ENCODE peak calls at places on chromosomes 6 and 20, in six cellular contexts. D is AG04450; W is cardiac muscle cell; B is CD8-positive, alpha-beta T cell; V is HepG2; C is upper lobe of right lung. O is an unnamed sample.
A peak's percentile ranks its signal among the peaks of the same experiment; 100 is the strongest.

GRCh38 chr20:24106155-24106800 is 117.7 kb upstream of the GGTLC1 start:
- DNase-seq in B (no peak), W (no peak), D (no peak), C (no peak), V (no peak), O (no peak)

GRCh38 chr6:37558158-37558557 is 58.5 kb upstream of the CCDC167 start:
- DNase-seq in V (no peak), B (no peak), W (no peak), C (no peak), D (no peak), O (no peak)

GRCh38 chr6:101397199-101397598 is 3.7 kb downstream of the GRIK2 start:
- DNase-seq in B (no peak), W (peak; percentile 33), V (peak; percentile 5), D (no peak), C (no peak), O (no peak)

GRCh38 chr20:42192321-42192720 is 574.1 kb upstream of the CHD6 start:
- DNase-seq in C (no peak), V (no peak), D (no peak), B (no peak), W (no peak), O (no peak)

GRCh38 chr6:100101656-100102055 is 107.6 kb upstream of the MCHR2 start:
- DNase-seq in B (no peak), W (no peak), D (no peak), V (no peak), C (no peak), O (no peak)

GRCh38 chr6:96923871-96924493 is 546 bp upstream of the KLHL32 start:
- DNase-seq in B (no peak), C (no peak), W (peak; percentile 5), V (peak; percentile 46), D (no peak), O (no peak)

GRCh38 chr6:16285467-16286150 is 47.2 kb downstream of the GMPR start:
- DNase-seq in W (no peak), B (no peak), D (no peak), C (no peak), V (no peak), O (no peak)

GRCh38 chr6:30005482-30005881 is 55.6 kb upstream of the POLR1H start:
- DNase-seq in B (no peak), D (no peak), V (peak; percentile 60), W (no peak), C (no peak), O (no peak)

GRCh38 chr6:135672256-135672655 is 174.7 kb upstream of the AHI1 start:
- DNase-seq in B (no peak), D (no peak), W (no peak), V (no peak), C (no peak), O (no peak)

GRCh38 chr6:35033683-35034082 is 107.5 kb downstream of the TCP11 start:
- DNase-seq in C (no peak), V (no peak), D (no peak), W (no peak), B (no peak), O (no peak)

GRCh38 chr6:160277144-160277543 is 18.5 kb upstream of the SLC22A2 start:
- DNase-seq in V (no peak), C (no peak), W (no peak), D (no peak), B (no peak), O (no peak)

GRCh38 chr6:38713812-38714211 is 1.3 kb upstream of the DNAH8 start:
- DNase-seq in B (peak; percentile 71), V (no peak), C (no peak), D (no peak), W (no peak), O (no peak)

GRCh38 chr20:9555781-9556180 is 41.4 kb downstream of the LAMP5 start:
- DNase-seq in V (no peak), B (no peak), D (no peak), C (no peak), W (no peak), O (no peak)

GRCh38 chr20:57708694-57709673 is 831 bp downstream of the PMEPA1 start:
- DNase-seq in C (peak; percentile 72), B (no peak), W (peak; percentile 21), V (no peak), D (no peak), O (peak; percentile 25)

GRCh38 chr6:74585779-74586178 is 620.1 kb downstream of the COL12A1 start:
- DNase-seq in V (no peak), B (no peak), D (no peak), W (peak; percentile 22), C (no peak), O (no peak)

GRCh38 chr6:124441430-124441829 is 520.8 kb upstream of the RNF217 start:
- DNase-seq in V (no peak), C (no peak), D (no peak), B (no peak), W (no peak), O (no peak)

GRCh38 chr6:149082320-149082719 is 235.2 kb upstream of the TAB2 start:
- DNase-seq in B (peak; percentile 90), V (peak; percentile 62), W (peak; percentile 88), D (no peak), C (peak; percentile 81), O (peak; percentile 80)

GRCh38 chr20:33647603-33648395 is 14.3 kb upstream of the C20orf144 start:
- DNase-seq in B (no peak), D (no peak), W (peak; percentile 61), C (peak; percentile 58), V (no peak), O (peak; percentile 74)

GRCh38 chr20:37390891-37391525 is 45.1 kb downstream of the SRC start:
- DNase-seq in C (peak; percentile 38), D (no peak), V (peak; percentile 93), W (no peak), B (no peak), O (no peak)

GRCh38 chr20:22825546-22825945 is 209.6 kb upstream of the SSTR4 start:
- DNase-seq in W (peak; percentile 36), D (no peak), B (no peak), V (no peak), C (no peak), O (no peak)
- H3K27ac ChIP-seq in W (no peak overlapping the region), D (no peak overlapping the region), B (no peak overlapping the region), V (no peak overlapping the region), C (no peak overlapping the region), O (no peak overlapping the region)

GRCh38 chr6:54060286-54060685 is 51.0 kb upstream of the MLIP start:
- DNase-seq in W (peak; percentile 89), V (no peak), B (no peak), C (no peak), D (no peak), O (peak; percentile 81)
- H3K4me3 ChIP-seq in W (no peak overlapping the region), V (no peak overlapping the region), B (no peak overlapping the region), C (no peak overlapping the region), D (no peak overlapping the region), O (no peak overlapping the region)

DNA sequence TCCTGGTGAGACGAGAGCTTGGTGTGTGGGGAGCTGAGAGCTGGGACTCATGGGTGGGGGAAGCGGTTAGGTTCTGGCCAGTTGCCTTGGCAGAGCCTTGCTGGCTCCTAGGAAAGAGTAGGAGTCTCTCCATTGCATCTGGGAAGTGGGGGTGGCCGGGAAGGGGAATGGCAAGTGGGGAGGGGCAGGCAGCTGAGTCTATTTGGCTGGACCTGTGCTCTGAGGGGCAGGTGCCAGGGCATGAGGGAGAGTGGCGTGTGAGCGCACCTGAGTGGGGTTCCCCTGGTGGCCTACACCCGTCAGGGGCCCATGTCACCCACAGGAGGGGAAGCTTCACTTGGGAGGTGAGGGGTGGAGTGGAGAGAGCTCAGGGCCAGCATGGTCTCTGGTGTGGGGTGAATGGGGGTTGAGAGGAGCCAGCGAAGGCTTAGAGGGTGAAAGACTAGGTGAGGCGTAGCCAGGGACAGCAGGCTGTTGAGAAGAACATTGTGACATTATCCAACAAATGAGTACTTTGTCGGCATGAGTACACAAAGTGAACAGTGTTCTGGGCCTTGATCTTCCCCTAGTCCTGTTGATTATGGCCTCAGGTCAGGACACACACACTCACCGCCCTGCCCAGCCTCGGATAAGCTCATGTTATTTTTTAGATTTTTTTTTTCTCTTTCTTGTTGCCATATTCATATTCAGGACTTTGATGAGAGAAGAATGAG is 59.8 kb downstream of the FAM120B start:
- DNase-seq in V (peak; percentile 85), D (no peak), B (no peak), W (no peak), C (no peak), O (no peak)
- H3K27me3 ChIP-seq in V (no peaks in the 10 kb centered on the region), D (no peaks in the 10 kb centered on the region), B (no peaks in the 10 kb centered on the region), W (no peaks in the 10 kb centered on the region), C (no peaks in the 10 kb centered on the region), O (no peaks in the 10 kb centered on the region)

DNA sequence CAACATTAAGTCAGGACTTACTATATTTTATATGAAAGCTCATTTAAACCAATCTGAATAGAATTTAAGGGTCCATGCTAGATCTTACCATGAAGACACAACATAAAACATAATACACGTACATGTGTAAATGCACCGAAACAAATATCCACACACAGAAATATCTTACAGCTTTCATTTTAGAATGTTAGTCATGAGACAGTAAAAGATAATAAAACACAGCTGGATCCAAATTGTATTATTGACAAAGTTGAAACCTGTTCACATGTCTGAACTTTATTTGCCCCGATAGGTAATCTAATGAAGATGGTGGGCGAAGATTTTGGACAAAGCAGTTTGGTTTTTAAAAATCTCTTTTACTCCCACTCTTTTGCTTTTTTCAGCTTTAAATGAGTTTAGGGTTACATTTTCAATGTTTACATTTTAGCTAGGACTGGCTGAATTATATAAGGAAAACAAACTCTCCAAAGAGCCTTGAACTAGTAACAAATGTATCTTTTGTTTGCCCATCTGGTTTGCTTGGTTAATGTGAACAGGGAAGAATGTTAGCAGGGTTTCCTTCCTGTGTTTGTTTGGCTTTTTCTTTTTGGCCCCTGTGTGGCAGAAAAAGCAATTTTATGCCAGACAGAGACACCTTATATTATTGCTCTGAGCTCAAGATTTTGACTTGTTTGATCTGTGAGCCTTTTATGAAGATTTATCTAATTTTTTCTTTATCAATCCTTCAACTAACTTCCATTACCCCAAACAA is 5.1 kb upstream of the TMEM181 start:
- DNase-seq in B (no peak), C (no peak), D (no peak), W (no peak), V (peak; percentile 96), O (no peak)
- H3K27ac ChIP-seq in B (no peak overlapping the region), C (no peak overlapping the region), D (no peak overlapping the region), W (no peak overlapping the region), V (peak overlapping the region; percentile 77), O (no peak overlapping the region)